ENCODE peak calls at places on chromosomes 5 and 9, in eight cellular contexts. F is CD8-positive, alpha-beta T cell; J is right lobe of liver; S is neural crest cell; U is lower leg skin; G is GM10248; T is HCT116; L is lower lobe of right lung. X is an unnamed sample.

GRCh38 chr5:5497132-5497748 is 74.8 kb downstream of the ICE1 start:
- DNase-seq in F (no peak), S (peak), J (peak), L (no peak), G (peak), U (no peak), T (peak), X (no peak)

GRCh38 chr9:16601991-16602390 is 268.5 kb downstream of the BNC2 start:
- DNase-seq in F (no peak), S (no peak), G (no peak), T (no peak), U (no peak), J (no peak), L (no peak), X (no peak)

GRCh38 chr5:16064135-16064893 is 115.3 kb downstream of the MARCHF11 start:
- DNase-seq in S (no peak), J (no peak), U (no peak), T (no peak), F (no peak), G (no peak), L (no peak), X (no peak)

GRCh38 chr9:115444941-115445340 is 327.0 kb upstream of the TNC start:
- DNase-seq in G (no peak), S (no peak), F (no peak), U (no peak), J (no peak), L (no peak), T (no peak), X (no peak)

GRCh38 chr9:138044485-138045383 is 167.2 kb downstream of the CACNA1B start:
- DNase-seq in L (no peak), J (no peak), G (no peak), U (no peak), F (no peak), T (no peak), S (no peak), X (peak)

GRCh38 chr9:129380961-129381401 is 202.9 kb upstream of the IER5L start:
- DNase-seq in T (no peak), S (no peak), F (no peak), J (no peak), U (no peak), G (no peak), L (no peak), X (no peak)

GRCh38 chr5:153147891-153148623 is 342.4 kb upstream of the GRIA1 start:
- DNase-seq in L (no peak), J (peak), T (no peak), F (no peak), S (no peak), U (no peak), G (peak), X (no peak)

GRCh38 chr5:73447234-73448071 is 1.1 kb downstream of the FOXD1 start:
- DNase-seq in T (no peak), S (peak), F (no peak), J (no peak), L (peak), U (no peak), G (no peak), X (peak)

GRCh38 chr9:37229882-37230482 is 109.6 kb downstream of the ZCCHC7 start:
- DNase-seq in S (no peak), J (no peak), U (no peak), G (no peak), F (no peak), T (peak), L (no peak), X (no peak)

DNA sequence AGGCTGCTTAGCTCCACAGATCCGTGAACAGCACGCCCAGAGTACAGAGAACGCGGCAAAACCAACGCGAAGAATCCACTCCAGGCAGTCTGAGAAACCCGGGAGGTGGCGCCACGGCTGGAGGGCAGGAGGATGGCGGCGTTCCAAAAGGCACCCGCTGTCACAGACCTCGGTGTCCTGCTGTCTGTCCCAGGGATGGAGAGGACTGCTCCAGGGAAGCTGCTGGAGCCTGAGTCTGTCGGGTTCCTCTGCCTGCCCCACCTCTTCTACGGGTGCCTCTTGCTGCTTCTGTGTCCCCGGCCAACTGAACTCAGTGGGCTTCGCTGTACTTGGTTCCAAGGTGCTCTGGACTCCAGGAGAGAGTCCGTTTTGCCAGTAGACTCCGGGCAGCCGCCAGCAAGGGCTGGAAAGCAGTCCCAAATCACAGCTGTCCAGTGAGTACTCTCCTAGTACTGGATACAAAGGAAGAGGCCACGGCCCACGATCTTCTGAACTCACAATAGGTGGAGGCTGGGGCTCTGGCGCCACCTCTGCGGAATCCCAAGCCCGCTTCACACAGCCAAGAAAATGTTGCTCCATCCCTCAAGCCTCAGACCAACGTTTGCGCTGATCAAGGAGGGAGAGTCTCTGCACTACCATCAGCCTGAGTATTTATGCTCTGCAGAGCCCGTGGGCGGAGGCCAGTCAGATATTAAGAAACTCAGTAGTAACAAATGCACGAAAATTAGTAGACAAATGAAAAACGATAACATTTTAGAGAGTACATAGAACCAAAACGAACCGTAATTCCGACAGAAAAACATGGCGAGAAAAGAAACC is 442 bp downstream of the ANXA2R start:
- DNase-seq in U (peak), S (peak), L (peak), T (peak), F (no peak), G (no peak), J (peak), X (peak)
- TF ChIP-seq CTCF in U (no peak), S (peak), L (peak), T (no peak), F (no peak), G (peak), J (no peak), X (no peak)

GRCh38 chr5:43232943-43233833 is 41.2 kb downstream of the NIM1K start:
- DNase-seq in U (no peak), J (peak), T (no peak), F (no peak), L (peak), G (no peak), S (no peak), X (no peak)

GRCh38 chr5:43236633-43237355 is 44.8 kb downstream of the NIM1K start:
- DNase-seq in U (no peak), F (no peak), G (no peak), J (peak), L (no peak), S (no peak), T (no peak), X (no peak)

GRCh38 chr5:43227655-43228054 is 35.6 kb downstream of the NIM1K start:
- DNase-seq in T (peak), F (no peak), J (no peak), L (no peak), U (no peak), G (no peak), S (no peak), X (no peak)

GRCh38 chr5:43233946-43234345 is 41.9 kb downstream of the NIM1K start:
- DNase-seq in L (no peak), F (no peak), S (no peak), T (no peak), J (no peak), U (no peak), G (peak), X (no peak)

GRCh38 chr5:43231977-43232376 is 40.0 kb downstream of the NIM1K start:
- DNase-seq in G (no peak), S (no peak), L (no peak), T (peak), J (peak), F (no peak), U (no peak), X (no peak)
- TF ChIP-seq CTCF in G (peak), S (no peak), L (peak), T (peak), J (peak), F (no peak), U (no peak), X (no peak)

DNA sequence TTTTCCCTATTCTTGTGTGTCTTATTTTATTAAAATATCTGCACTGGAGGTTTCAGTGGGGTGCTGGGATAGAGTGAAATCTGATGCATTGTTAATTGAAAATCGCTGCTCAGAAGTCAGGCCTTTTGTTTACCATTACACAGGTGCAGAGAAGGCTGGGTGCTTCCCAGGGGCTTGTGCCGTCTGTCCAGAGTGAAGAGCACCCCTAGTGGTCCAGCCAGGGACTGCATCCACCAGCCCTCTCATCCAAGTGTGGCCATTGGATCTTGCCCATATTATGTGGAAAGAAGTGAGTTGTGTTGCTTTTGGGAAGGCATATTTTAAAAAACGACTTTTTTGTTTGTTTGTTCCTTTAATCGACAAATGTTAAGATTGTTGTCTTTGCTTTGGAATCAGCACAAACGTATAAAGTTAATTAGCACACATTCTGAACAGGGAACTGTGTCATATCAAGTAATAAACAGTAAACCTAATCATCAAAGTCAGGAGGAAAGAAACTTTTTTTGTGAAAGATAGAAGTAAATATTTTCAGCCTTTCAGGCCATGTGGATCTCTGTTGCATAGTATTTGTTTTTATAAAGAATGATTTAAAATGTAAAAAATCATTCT is 315.6 kb downstream of the MTRR start:
- DNase-seq in J (no peak), F (no peak), G (peak), U (no peak), S (peak), L (no peak), T (no peak), X (no peak)
- TF ChIP-seq CTCF in J (peak), F (peak), G (peak), U (no peak), S (peak), L (peak), T (no peak), X (peak)

DNA sequence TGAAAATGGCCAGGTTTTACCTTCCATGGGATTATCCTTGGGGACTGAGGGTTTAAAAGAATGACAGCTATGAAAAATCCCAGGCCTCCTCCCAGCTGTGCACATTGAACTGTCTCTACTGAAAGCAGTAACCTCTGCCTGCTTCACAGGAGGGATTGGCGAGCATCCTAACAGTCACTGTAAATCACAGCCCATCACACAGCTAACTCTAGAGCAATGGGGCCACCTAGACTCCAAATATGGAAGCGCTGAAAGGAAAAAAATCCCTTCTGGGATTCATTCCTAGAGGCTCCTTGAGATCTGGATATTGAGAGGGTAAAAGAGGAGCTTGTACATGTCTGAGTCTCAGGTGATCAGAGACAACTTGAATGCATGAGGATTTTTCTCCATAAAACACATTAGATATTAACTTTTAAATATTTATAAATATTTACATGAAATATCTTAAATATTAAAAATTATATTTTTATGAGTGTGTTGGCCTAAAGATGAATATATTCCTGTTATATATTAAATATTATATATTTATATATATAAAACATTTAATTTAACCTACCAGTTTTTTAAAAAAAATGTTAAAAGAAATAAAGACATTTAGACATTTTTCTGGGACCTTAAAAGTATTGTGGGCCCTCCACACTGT is 133.8 kb upstream of the SLC24A2 start:
- DNase-seq in T (peak), G (no peak), S (no peak), L (no peak), U (no peak), J (no peak), F (no peak), X (no peak)
- TF ChIP-seq CTCF in T (peak), G (no peak), S (peak), L (peak), U (no peak), J (peak), F (no peak), X (no peak)

GRCh38 chr5:154993461-154993860 is 20.1 kb upstream of the KIF4B start:
- DNase-seq in G (no peak), T (no peak), L (no peak), J (no peak), S (no peak), U (no peak), F (no peak), X (no peak)

GRCh38 chr5:155001523-155001922 is 12.0 kb upstream of the KIF4B start:
- DNase-seq in G (no peak), J (no peak), S (no peak), U (no peak), L (no peak), F (no peak), T (no peak), X (no peak)

GRCh38 chr5:154997746-154998145 is 15.8 kb upstream of the KIF4B start:
- DNase-seq in J (no peak), T (no peak), L (no peak), U (no peak), S (no peak), F (no peak), G (no peak), X (no peak)

GRCh38 chr5:154999865-155000264 is 13.7 kb upstream of the KIF4B start:
- DNase-seq in T (no peak), U (no peak), F (no peak), G (no peak), J (no peak), L (no peak), S (no peak), X (no peak)

DNA sequence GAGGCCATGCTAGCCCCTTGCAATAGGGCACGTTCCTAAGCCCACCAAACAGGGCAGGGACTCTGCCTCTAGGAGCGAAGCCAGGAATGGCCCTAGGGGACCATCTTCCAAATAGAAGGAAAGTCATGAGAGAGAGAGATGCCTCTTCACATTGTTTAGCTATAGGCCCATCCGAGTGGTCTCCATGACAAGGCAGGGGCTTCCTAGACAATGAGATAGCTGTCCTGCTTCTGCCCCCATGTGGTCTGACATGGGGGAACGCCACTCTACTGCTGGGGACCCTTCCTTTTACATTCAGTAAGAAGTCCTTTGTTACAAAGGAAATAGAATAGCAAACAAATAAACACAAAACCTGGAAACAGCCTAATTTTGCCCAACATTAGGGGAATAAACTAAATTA is 17.9 kb upstream of the KIF4B start:
- DNase-seq in F (no peak), S (no peak), J (no peak), G (no peak), L (no peak), U (no peak), T (no peak), X (no peak)
- TF ChIP-seq CTCF in F (no peak), S (peak), J (no peak), G (peak), L (no peak), U (no peak), T (no peak), X (no peak)

GRCh38 chr5:41433552-41434181 is 76.7 kb downstream of the PLCXD3 start:
- DNase-seq in T (no peak), L (no peak), U (no peak), S (no peak), G (no peak), J (no peak), F (no peak), X (no peak)
- TF ChIP-seq CTCF in T (no peak), L (no peak), U (no peak), S (peak), G (no peak), J (peak), F (no peak), X (no peak)

GRCh38 chr5:23352437-23352836 is 155.0 kb upstream of the PRDM9 start:
- DNase-seq in G (no peak), T (no peak), S (no peak), F (no peak), L (no peak), U (no peak), J (peak), X (no peak)
- TF ChIP-seq CTCF in G (no peak), T (no peak), S (peak), F (no peak), L (no peak), U (no peak), J (peak), X (no peak)

GRCh38 chr9:130854835-130855234 is 19.8 kb downstream of the ABL1 start:
- DNase-seq in L (no peak), T (no peak), F (no peak), S (no peak), J (no peak), G (no peak), U (no peak), X (no peak)
- TF ChIP-seq CTCF in L (no peak), T (no peak), F (no peak), S (no peak), J (no peak), G (no peak), U (no peak), X (no peak)

DNA sequence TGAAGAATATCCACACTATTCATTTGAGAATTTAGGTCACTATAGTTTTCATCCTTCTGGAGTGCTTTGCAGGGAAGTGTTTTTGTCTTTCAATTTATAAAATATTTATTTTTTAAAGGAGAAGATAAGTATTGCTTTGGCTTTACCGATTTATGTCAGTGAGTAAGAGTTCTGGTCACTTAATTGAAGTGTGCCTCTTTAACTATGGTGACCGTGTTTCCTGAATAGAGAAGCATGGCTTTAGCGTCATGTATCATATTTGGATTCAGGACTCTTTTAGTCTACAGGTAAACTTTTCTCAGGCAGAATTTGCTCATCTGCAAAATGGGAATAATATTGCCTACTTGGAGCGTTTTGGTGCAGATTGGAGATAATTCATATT is 902 bp downstream of the BDP1 start:
- DNase-seq in L (no peak), T (no peak), U (no peak), F (no peak), J (no peak), G (no peak), S (no peak), X (no peak)
- TF ChIP-seq CTCF in L (no peak), T (no peak), U (no peak), F (no peak), J (no peak), G (no peak), S (no peak), X (peak)

X was measured in CD14-positive monocyte.